ENCODE peak calls at places on chromosomes 5 and 9, in five cellular contexts. V is SK-N-SH, Y is HepG2, P is K562, X is GM12878. L is an unnamed sample. For H3K27me3, the result is how much of the 10 kb centered on the place peaks cover.

GRCh38 chr5:14268236-14268701 is 125.1 kb downstream of the TRIO start:
- DNase-seq in V (no peak), Y (peak), P (peak), X (no peak), L (peak)

GRCh38 chr5:35443803-35444595 is 173.7 kb upstream of the SPEF2 start:
- DNase-seq in V (no peak), Y (no peak), P (no peak), X (no peak), L (no peak)

GRCh38 chr5:140246378-140247122 is 56.4 kb downstream of the PFDN1 start:
- DNase-seq in V (peak), Y (no peak), P (no peak), X (no peak), L (peak)

GRCh38 chr5:172004824-172005237 is 1.6 kb downstream of the FBXW11 start:
- DNase-seq in V (no peak), Y (no peak), P (no peak), X (peak), L (no peak)

GRCh38 chr9:70924905-70925547 is 196.4 kb downstream of the TRPM3 start:
- DNase-seq in V (peak), Y (peak), P (peak), X (no peak), L (peak)

GRCh38 chr5:115324021-115324420 is 27.6 kb upstream of the CCDC112 start:
- DNase-seq in V (no peak), Y (no peak), P (no peak), X (no peak), L (peak)

GRCh38 chr5:134576386-134577021 is 51.0 kb downstream of the JADE2 start:
- DNase-seq in V (peak), Y (no peak), P (no peak), X (no peak), L (no peak)

GRCh38 chr5:94691947-94692346 is 73.5 kb downstream of the SLF1 start:
- DNase-seq in V (peak), Y (peak), P (no peak), X (no peak), L (peak)

GRCh38 chr9:2489838-2490314 is 131.7 kb upstream of the VLDLR start:
- DNase-seq in V (peak), Y (no peak), P (no peak), X (no peak), L (peak)

GRCh38 chr5:159174511-159175168 is 34.7 kb downstream of the RNF145 start:
- DNase-seq in V (no peak), Y (no peak), P (no peak), X (no peak), L (peak)

GRCh38 chr5:142176255-142176654 is 67.7 kb downstream of the NDFIP1 start:
- DNase-seq in V (no peak), Y (no peak), P (no peak), X (no peak), L (no peak)

GRCh38 chr5:864492-865167 is 13.8 kb upstream of the ZDHHC11 start:
- DNase-seq in V (no peak), Y (no peak), P (no peak), X (no peak), L (peak)

GRCh38 chr5:91469517-91470165 is 86.5 kb upstream of the ARRDC3 start:
- DNase-seq in V (no peak), Y (no peak), P (no peak), X (no peak), L (no peak)
- TF ChIP-seq MXI1 in V (no peak), Y (no peak), P (no peak), X (no peak), L (no peak)

GRCh38 chr9:128393171-128393761 is 22.1 kb downstream of the URM1 start:
- DNase-seq in V (peak), Y (no peak), P (no peak), X (no peak), L (no peak)
- H3K27me3 ChIP-seq in V (under half), Y (under half), P (under half), X (under half), L (under half)

GRCh38 chr9:76459691-76460635 is 981 bp downstream of the GCNT1 start:
- DNase-seq in V (peak), Y (peak), P (peak), X (no peak), L (peak)
- TF ChIP-seq MXI1 in V (no peak), Y (no peak), P (no peak), X (no peak), L (peak)

DNA sequence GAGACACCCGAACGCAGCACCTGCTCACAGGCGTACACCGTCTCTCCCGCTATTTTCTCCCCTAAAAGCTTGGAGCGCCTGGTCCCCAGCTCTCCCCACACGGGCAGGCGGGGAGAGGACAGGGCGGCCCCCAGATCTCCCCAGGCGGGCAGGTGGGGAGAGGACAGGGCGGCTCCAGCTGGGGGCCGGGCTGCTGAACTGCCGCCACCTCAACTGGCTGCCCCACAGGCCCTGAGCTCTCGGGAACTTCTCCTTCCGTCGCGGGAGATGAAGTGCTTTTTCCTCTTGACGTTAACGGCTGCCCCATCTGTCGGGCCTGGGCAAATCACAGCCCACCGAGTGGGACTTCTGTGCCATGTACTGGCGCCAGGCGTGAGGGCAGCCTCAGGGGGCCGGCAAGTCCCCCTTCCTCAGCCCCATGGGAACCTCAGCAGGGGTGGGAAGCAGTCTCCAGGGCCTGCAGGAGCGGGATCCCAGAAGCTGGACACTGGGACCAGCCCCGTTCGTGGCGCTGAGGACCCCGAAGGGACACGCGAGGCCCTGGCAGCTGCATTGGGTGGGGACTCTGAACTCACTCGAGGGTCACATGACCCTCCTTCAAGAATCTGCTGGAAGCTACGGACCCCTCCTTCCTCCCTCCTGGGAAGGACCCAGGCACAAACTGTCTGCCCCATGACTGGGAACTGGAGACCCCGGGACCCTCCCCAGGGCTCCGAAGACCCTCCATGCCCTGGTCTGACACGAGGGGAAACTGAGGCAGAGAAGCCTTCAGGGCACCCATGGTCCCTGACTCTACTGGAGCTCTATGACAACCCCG is 5.7 kb upstream of the EGFL7 start:
- DNase-seq in V (no peak), Y (no peak), P (no peak), X (no peak), L (no peak)
- H3K27me3 ChIP-seq in V (under half), Y (half or more), P (under half), X (under half), L (under half)

GRCh38 chr9:33106827-33107621 is 30.6 kb upstream of the SMU1 start:
- DNase-seq in V (no peak), Y (no peak), P (peak), X (no peak), L (peak)
- TF ChIP-seq MXI1 in V (no peak), Y (no peak), P (no peak), X (no peak), L (no peak)

L was measured in IMR-90.